ENCODE peak calls at places on chromosome 10, in seven cellular contexts. One of them, this sample, is unnamed. For H3K4me1, the result is how much of the 10 kb centered on the place peaks cover.

GRCh38 chr10:110535958-110536891 is 31.3 kb upstream of the SMC3 start:
- DNase-seq in right lobe of liver: no peak
- DNase-seq in upper lobe of left lung: no peak
- DNase-seq in stomach: peak
- DNase-seq in ovary: no peak
- DNase-seq in cardiac muscle cell: no peak
- DNase-seq in CD8-positive, alpha-beta T cell: peak
- DNase-seq in this sample: no peak

GRCh38 chr10:79166312-79166721 is 97.6 kb downstream of the ZMIZ1 start:
- DNase-seq in CD8-positive, alpha-beta T cell: no peak
- DNase-seq in ovary: no peak
- DNase-seq in right lobe of liver: no peak
- DNase-seq in cardiac muscle cell: no peak
- DNase-seq in stomach: no peak
- DNase-seq in upper lobe of left lung: peak
- DNase-seq in this sample: no peak

GRCh38 chr10:77586719-77587423 is 50.7 kb downstream of the KCNMA1 start:
- DNase-seq in stomach: no peak
- DNase-seq in cardiac muscle cell: no peak
- DNase-seq in ovary: no peak
- DNase-seq in CD8-positive, alpha-beta T cell: no peak
- DNase-seq in right lobe of liver: peak
- DNase-seq in upper lobe of left lung: no peak
- DNase-seq in this sample: no peak

GRCh38 chr10:32906595-32906994 is 51.4 kb downstream of the ITGB1 start:
- DNase-seq in cardiac muscle cell: no peak
- DNase-seq in CD8-positive, alpha-beta T cell: no peak
- DNase-seq in ovary: no peak
- DNase-seq in right lobe of liver: no peak
- DNase-seq in stomach: no peak
- DNase-seq in upper lobe of left lung: no peak
- DNase-seq in this sample: no peak

GRCh38 chr10:103616705-103617361 is 123.3 kb downstream of the NEURL1 start:
- DNase-seq in cardiac muscle cell: no peak
- DNase-seq in stomach: peak
- DNase-seq in right lobe of liver: peak
- DNase-seq in upper lobe of left lung: peak
- DNase-seq in ovary: peak
- DNase-seq in CD8-positive, alpha-beta T cell: no peak
- DNase-seq in this sample: peak

GRCh38 chr10:67401711-67402110 is 294.3 kb downstream of the CTNNA3 start:
- DNase-seq in ovary: no peak
- DNase-seq in CD8-positive, alpha-beta T cell: no peak
- DNase-seq in cardiac muscle cell: no peak
- DNase-seq in upper lobe of left lung: no peak
- DNase-seq in right lobe of liver: no peak
- DNase-seq in stomach: no peak
- DNase-seq in this sample: no peak

GRCh38 chr10:4944751-4945280 is 18.4 kb upstream of the AKR1C1 start:
- DNase-seq in cardiac muscle cell: no peak
- DNase-seq in upper lobe of left lung: no peak
- DNase-seq in CD8-positive, alpha-beta T cell: no peak
- DNase-seq in stomach: no peak
- DNase-seq in ovary: no peak
- DNase-seq in right lobe of liver: no peak
- DNase-seq in this sample: no peak

GRCh38 chr10:72449842-72450495 is 95.2 kb upstream of the DNAJB12 start:
- DNase-seq in stomach: peak
- DNase-seq in upper lobe of left lung: no peak
- DNase-seq in cardiac muscle cell: no peak
- DNase-seq in ovary: no peak
- DNase-seq in right lobe of liver: no peak
- DNase-seq in CD8-positive, alpha-beta T cell: no peak
- DNase-seq in this sample: no peak

GRCh38 chr10:12835709-12836108 is 165.8 kb downstream of the CCDC3 start:
- DNase-seq in cardiac muscle cell: no peak
- DNase-seq in upper lobe of left lung: no peak
- DNase-seq in ovary: no peak
- DNase-seq in CD8-positive, alpha-beta T cell: no peak
- DNase-seq in stomach: no peak
- DNase-seq in right lobe of liver: no peak
- DNase-seq in this sample: no peak

GRCh38 chr10:78433063-78433717 is 399.5 kb downstream of the RPS24 start:
- DNase-seq in stomach: no peak
- DNase-seq in upper lobe of left lung: no peak
- DNase-seq in right lobe of liver: no peak
- DNase-seq in ovary: peak
- DNase-seq in cardiac muscle cell: no peak
- DNase-seq in CD8-positive, alpha-beta T cell: no peak
- DNase-seq in this sample: no peak

GRCh38 chr10:123470570-123470969 is 195.6 kb upstream of the GPR26 start:
- DNase-seq in cardiac muscle cell: no peak
- DNase-seq in stomach: no peak
- DNase-seq in upper lobe of left lung: no peak
- DNase-seq in right lobe of liver: no peak
- DNase-seq in ovary: no peak
- DNase-seq in CD8-positive, alpha-beta T cell: no peak
- DNase-seq in this sample: no peak

GRCh38 chr10:17335065-17335464 is 107.0 kb downstream of the VIM start:
- DNase-seq in stomach: no peak
- DNase-seq in right lobe of liver: no peak
- DNase-seq in cardiac muscle cell: no peak
- DNase-seq in upper lobe of left lung: no peak
- DNase-seq in CD8-positive, alpha-beta T cell: no peak
- DNase-seq in ovary: no peak
- DNase-seq in this sample: no peak

GRCh38 chr10:88987840-88988239 is 2.8 kb upstream of the FAS start:
- DNase-seq in cardiac muscle cell: no peak
- DNase-seq in CD8-positive, alpha-beta T cell: no peak
- DNase-seq in upper lobe of left lung: no peak
- DNase-seq in right lobe of liver: peak
- DNase-seq in stomach: no peak
- DNase-seq in ovary: no peak
- DNase-seq in this sample: no peak
- H3K4me1 ChIP-seq in cardiac muscle cell: under half
- H3K4me1 ChIP-seq in CD8-positive, alpha-beta T cell: under half
- H3K4me1 ChIP-seq in upper lobe of left lung: under half
- H3K4me1 ChIP-seq in right lobe of liver: under half
- H3K4me1 ChIP-seq in stomach: half or more
- H3K4me1 ChIP-seq in ovary: under half
- H3K4me1 ChIP-seq in this sample: under half

DNA sequence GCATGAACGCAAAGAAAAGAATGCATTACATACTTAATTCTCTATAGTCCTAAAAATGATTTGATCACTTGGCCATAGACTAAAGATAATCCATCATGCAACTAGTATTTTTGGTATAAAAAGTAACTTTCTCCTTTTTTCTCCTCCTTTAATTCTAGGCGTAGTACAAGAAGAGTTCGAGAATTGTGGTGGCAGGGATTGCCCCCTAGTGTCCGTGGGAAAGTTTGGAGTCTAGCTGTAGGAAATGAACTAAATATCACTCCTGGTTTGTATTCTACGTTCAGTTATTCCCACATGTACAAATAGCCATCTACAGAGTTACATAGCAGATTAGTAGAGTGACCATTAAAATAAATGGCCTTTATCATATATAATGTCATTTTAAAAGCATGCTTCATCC is 45.5 kb upstream of the HELLS start:
- DNase-seq in ovary: no peak
- DNase-seq in upper lobe of left lung: no peak
- DNase-seq in CD8-positive, alpha-beta T cell: no peak
- DNase-seq in stomach: no peak
- DNase-seq in cardiac muscle cell: no peak
- DNase-seq in right lobe of liver: no peak
- DNase-seq in this sample: no peak
- TF ChIP-seq CTCF in ovary: no peak
- TF ChIP-seq CTCF in upper lobe of left lung: no peak
- TF ChIP-seq CTCF in CD8-positive, alpha-beta T cell: no peak
- TF ChIP-seq CTCF in stomach: peak
- TF ChIP-seq CTCF in cardiac muscle cell: peak
- TF ChIP-seq CTCF in right lobe of liver: peak
- TF ChIP-seq CTCF in this sample: no peak

GRCh38 chr10:70164179-70164578 is 6.1 kb downstream of the SAR1A start:
- DNase-seq in upper lobe of left lung: no peak
- DNase-seq in ovary: no peak
- DNase-seq in CD8-positive, alpha-beta T cell: no peak
- DNase-seq in cardiac muscle cell: no peak
- DNase-seq in stomach: no peak
- DNase-seq in right lobe of liver: no peak
- DNase-seq in this sample: no peak
- H3K4me1 ChIP-seq in upper lobe of left lung: under half
- H3K4me1 ChIP-seq in ovary: under half
- H3K4me1 ChIP-seq in CD8-positive, alpha-beta T cell: half or more
- H3K4me1 ChIP-seq in cardiac muscle cell: under half
- H3K4me1 ChIP-seq in stomach: half or more
- H3K4me1 ChIP-seq in right lobe of liver: under half
- H3K4me1 ChIP-seq in this sample: under half

GRCh38 chr10:46255696-46256355 is 31.0 kb upstream of the ANTXRL start:
- DNase-seq in ovary: no peak
- DNase-seq in right lobe of liver: peak
- DNase-seq in upper lobe of left lung: no peak
- DNase-seq in cardiac muscle cell: peak
- DNase-seq in CD8-positive, alpha-beta T cell: peak
- DNase-seq in stomach: peak
- DNase-seq in this sample: peak
- TF ChIP-seq CTCF in ovary: no peak
- TF ChIP-seq CTCF in right lobe of liver: peak
- TF ChIP-seq CTCF in upper lobe of left lung: peak
- TF ChIP-seq CTCF in cardiac muscle cell: peak
- TF ChIP-seq CTCF in CD8-positive, alpha-beta T cell: peak
- TF ChIP-seq CTCF in stomach: no peak
- TF ChIP-seq CTCF in this sample: peak

GRCh38 chr10:61294131-61294530 is 159.1 kb downstream of the TMEM26 start:
- DNase-seq in stomach: no peak
- DNase-seq in upper lobe of left lung: no peak
- DNase-seq in right lobe of liver: no peak
- DNase-seq in ovary: no peak
- DNase-seq in cardiac muscle cell: no peak
- DNase-seq in CD8-positive, alpha-beta T cell: no peak
- DNase-seq in this sample: no peak

GRCh38 chr10:61285749-61286148 is 167.4 kb downstream of the TMEM26 start:
- DNase-seq in CD8-positive, alpha-beta T cell: no peak
- DNase-seq in cardiac muscle cell: no peak
- DNase-seq in ovary: no peak
- DNase-seq in right lobe of liver: no peak
- DNase-seq in stomach: no peak
- DNase-seq in upper lobe of left lung: no peak
- DNase-seq in this sample: no peak

GRCh38 chr10:61284222-61284890 is 168.8 kb downstream of the TMEM26 start:
- DNase-seq in stomach: no peak
- DNase-seq in upper lobe of left lung: no peak
- DNase-seq in right lobe of liver: no peak
- DNase-seq in cardiac muscle cell: peak
- DNase-seq in CD8-positive, alpha-beta T cell: no peak
- DNase-seq in ovary: no peak
- DNase-seq in this sample: no peak

GRCh38 chr10:61286695-61287094 is 166.5 kb downstream of the TMEM26 start:
- DNase-seq in ovary: no peak
- DNase-seq in cardiac muscle cell: no peak
- DNase-seq in CD8-positive, alpha-beta T cell: no peak
- DNase-seq in stomach: no peak
- DNase-seq in right lobe of liver: no peak
- DNase-seq in upper lobe of left lung: no peak
- DNase-seq in this sample: no peak

GRCh38 chr10:61289813-61290212 is 163.4 kb downstream of the TMEM26 start:
- DNase-seq in ovary: no peak
- DNase-seq in right lobe of liver: no peak
- DNase-seq in stomach: no peak
- DNase-seq in CD8-positive, alpha-beta T cell: no peak
- DNase-seq in upper lobe of left lung: no peak
- DNase-seq in cardiac muscle cell: no peak
- DNase-seq in this sample: no peak
- H3K4me1 ChIP-seq in ovary: under half
- H3K4me1 ChIP-seq in right lobe of liver: under half
- H3K4me1 ChIP-seq in stomach: under half
- H3K4me1 ChIP-seq in CD8-positive, alpha-beta T cell: under half
- H3K4me1 ChIP-seq in upper lobe of left lung: under half
- H3K4me1 ChIP-seq in cardiac muscle cell: under half
- H3K4me1 ChIP-seq in this sample: under half

GRCh38 chr10:124719213-124719851 is 24.8 kb downstream of the FAM53B start:
- DNase-seq in right lobe of liver: no peak
- DNase-seq in ovary: no peak
- DNase-seq in upper lobe of left lung: no peak
- DNase-seq in CD8-positive, alpha-beta T cell: peak
- DNase-seq in stomach: peak
- DNase-seq in cardiac muscle cell: no peak
- DNase-seq in this sample: no peak
- TF ChIP-seq CTCF in right lobe of liver: peak
- TF ChIP-seq CTCF in ovary: no peak
- TF ChIP-seq CTCF in upper lobe of left lung: peak
- TF ChIP-seq CTCF in CD8-positive, alpha-beta T cell: peak
- TF ChIP-seq CTCF in stomach: peak
- TF ChIP-seq CTCF in cardiac muscle cell: peak
- TF ChIP-seq CTCF in this sample: peak

GRCh38 chr10:74048433-74048832 is 50.5 kb downstream of the VCL start:
- DNase-seq in stomach: no peak
- DNase-seq in ovary: no peak
- DNase-seq in right lobe of liver: no peak
- DNase-seq in CD8-positive, alpha-beta T cell: no peak
- DNase-seq in upper lobe of left lung: no peak
- DNase-seq in cardiac muscle cell: no peak
- DNase-seq in this sample: no peak
- H3K4me1 ChIP-seq in stomach: under half
- H3K4me1 ChIP-seq in ovary: under half
- H3K4me1 ChIP-seq in right lobe of liver: under half
- H3K4me1 ChIP-seq in CD8-positive, alpha-beta T cell: under half
- H3K4me1 ChIP-seq in upper lobe of left lung: under half
- H3K4me1 ChIP-seq in cardiac muscle cell: under half
- H3K4me1 ChIP-seq in this sample: half or more

GRCh38 chr10:2938869-2939268 is 128.5 kb upstream of the PFKP start:
- DNase-seq in CD8-positive, alpha-beta T cell: no peak
- DNase-seq in ovary: no peak
- DNase-seq in right lobe of liver: no peak
- DNase-seq in stomach: no peak
- DNase-seq in upper lobe of left lung: no peak
- DNase-seq in cardiac muscle cell: no peak
- DNase-seq in this sample: no peak
- TF ChIP-seq CTCF in CD8-positive, alpha-beta T cell: no peak
- TF ChIP-seq CTCF in ovary: no peak
- TF ChIP-seq CTCF in right lobe of liver: peak
- TF ChIP-seq CTCF in stomach: no peak
- TF ChIP-seq CTCF in upper lobe of left lung: no peak
- TF ChIP-seq CTCF in cardiac muscle cell: peak
- TF ChIP-seq CTCF in this sample: no peak

DNA sequence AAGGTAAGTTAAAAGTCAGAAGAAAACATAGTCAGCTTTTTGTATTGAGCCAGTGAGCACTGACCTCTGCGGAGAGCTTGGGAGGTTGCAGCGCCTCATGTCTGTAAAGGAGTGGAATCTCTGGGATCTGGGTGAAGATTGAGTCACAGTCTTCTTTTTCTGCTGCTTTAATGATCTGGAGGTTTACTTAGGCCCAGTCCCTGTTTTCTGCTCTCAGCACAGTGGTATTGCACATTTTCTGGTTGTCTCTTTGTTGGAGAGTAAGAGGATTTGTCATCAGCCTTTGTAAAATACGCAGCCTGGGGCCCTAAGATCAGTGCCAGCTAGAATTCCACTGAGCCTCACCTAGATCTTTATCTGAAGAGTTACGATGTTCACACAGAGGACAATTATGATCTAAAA is 58.3 kb upstream of the GJD4 start:
- DNase-seq in upper lobe of left lung: no peak
- DNase-seq in right lobe of liver: no peak
- DNase-seq in ovary: no peak
- DNase-seq in stomach: no peak
- DNase-seq in cardiac muscle cell: no peak
- DNase-seq in CD8-positive, alpha-beta T cell: no peak
- DNase-seq in this sample: no peak
- H3K4me1 ChIP-seq in upper lobe of left lung: under half
- H3K4me1 ChIP-seq in right lobe of liver: under half
- H3K4me1 ChIP-seq in ovary: under half
- H3K4me1 ChIP-seq in stomach: under half
- H3K4me1 ChIP-seq in cardiac muscle cell: under half
- H3K4me1 ChIP-seq in CD8-positive, alpha-beta T cell: under half
- H3K4me1 ChIP-seq in this sample: under half

GRCh38 chr10:120750167-120750566 is 101.0 kb upstream of the WDR11 start:
- DNase-seq in stomach: no peak
- DNase-seq in right lobe of liver: no peak
- DNase-seq in ovary: no peak
- DNase-seq in CD8-positive, alpha-beta T cell: no peak
- DNase-seq in cardiac muscle cell: no peak
- DNase-seq in upper lobe of left lung: no peak
- DNase-seq in this sample: no peak
- TF ChIP-seq CTCF in stomach: no peak
- TF ChIP-seq CTCF in right lobe of liver: no peak
- TF ChIP-seq CTCF in ovary: no peak
- TF ChIP-seq CTCF in CD8-positive, alpha-beta T cell: no peak
- TF ChIP-seq CTCF in cardiac muscle cell: no peak
- TF ChIP-seq CTCF in upper lobe of left lung: no peak
- TF ChIP-seq CTCF in this sample: no peak

This sample was measured in right atrium auricular region.